ENCODE peak calls at places on chromosomes 5 and 9, in eight cellular contexts. P is stomach, Y is lower leg skin, M is heart left ventricle, Q is prostate gland, V is sigmoid colon, A is spleen, R is breast epithelium. J is an unnamed sample.

GRCh38 chr5:175828676-175829075 is 42.7 kb upstream of the CPLX2 start:
- DNase-seq in A (no peak), V (no peak), Q (no peak), R (no peak), P (no peak), M (no peak), Y (no peak), J (no peak)

GRCh38 chr5:3601060-3601710 is 5.6 kb downstream of the IRX1 start:
- DNase-seq in Y (peak; percentile 71), A (peak; percentile 47), Q (no peak), P (no peak), V (no peak), M (no peak), R (no peak), J (no peak)

GRCh38 chr9:16671591-16672137 is 198.8 kb downstream of the BNC2 start:
- DNase-seq in Y (no peak), V (no peak), M (no peak), R (no peak), P (no peak), A (no peak), Q (no peak), J (no peak)

GRCh38 chr9:135605238-135605781 is 34.0 kb downstream of the GLT6D1 start:
- DNase-seq in Q (peak; percentile 3), R (no peak), A (peak; percentile 72), Y (peak; percentile 67), M (peak; percentile 18), P (peak; percentile 24), V (peak; percentile 42), J (peak; percentile 18)

GRCh38 chr5:112870976-112871375 is 9.9 kb downstream of the SRP19 start:
- DNase-seq in Q (no peak), A (no peak), P (no peak), Y (no peak), R (no peak), M (no peak), V (no peak), J (no peak)

GRCh38 chr5:157345485-157345884 is 79.6 kb downstream of the CYFIP2 start:
- DNase-seq in P (no peak), Y (peak; percentile 40), M (no peak), V (no peak), Q (no peak), R (no peak), A (no peak), J (no peak)

GRCh38 chr5:13508559-13508958 is 435.9 kb downstream of the DNAH5 start:
- DNase-seq in Y (no peak), Q (no peak), M (no peak), A (no peak), R (no peak), V (no peak), P (no peak), J (no peak)

GRCh38 chr9:76379494-76379893 is 14.7 kb downstream of the RFK start:
- DNase-seq in A (no peak), P (peak; percentile 49), Y (no peak), Q (no peak), R (no peak), M (no peak), V (no peak), J (no peak)

GRCh38 chr5:175657593-175658271 is at the start of gene HRH2:
- DNase-seq in V (no peak), A (peak; percentile 89), R (no peak), P (peak; percentile 75), Y (no peak), M (peak; percentile 71), Q (no peak), J (peak; percentile 62)

GRCh38 chr5:76941000-76941399 is 11.8 kb upstream of the CRHBP start:
- DNase-seq in V (no peak), A (no peak), Y (no peak), P (no peak), Q (no peak), R (no peak), M (no peak), J (no peak)

GRCh38 chr9:28841795-28842194 is 1268.5 kb upstream of the C9orf72 start:
- DNase-seq in A (no peak), V (no peak), Y (no peak), P (no peak), M (no peak), Q (no peak), R (no peak), J (no peak)

GRCh38 chr9:126985870-126986498 is 71.4 kb downstream of the RALGPS1 start:
- DNase-seq in P (peak; percentile 84), R (no peak), V (no peak), Y (peak; percentile 90), M (peak; percentile 73), Q (peak; percentile 68), A (peak; percentile 90), J (peak; percentile 60)

GRCh38 chr5:2024986-2025721 is 142.4 kb upstream of the IRX4 start:
- DNase-seq in Y (peak; percentile 72), A (no peak), Q (no peak), M (no peak), P (no peak), R (no peak), V (no peak), J (no peak)

GRCh38 chr5:167072225-167072624 is 1219.2 kb upstream of the WWC1 start:
- DNase-seq in V (no peak), P (no peak), Y (no peak), A (no peak), M (no peak), Q (no peak), R (no peak), J (no peak)

GRCh38 chr5:95895223-95895622 is 66.4 kb downstream of the ELL2 start:
- DNase-seq in V (no peak), Y (no peak), M (no peak), P (no peak), A (no peak), Q (no peak), R (no peak), J (no peak)
- TF ChIP-seq POLR2A in V (no peak), Y (no peak), M (no peak), P (no peak), A (no peak), Q (no peak), R (no peak), J (no peak)

GRCh38 chr5:132257131-132258101 is at the start of gene PDLIM4:
- DNase-seq in P (no peak), Q (peak; percentile 39), V (peak; percentile 81), A (peak; percentile 65), M (no peak), Y (peak; percentile 88), R (no peak), J (peak; percentile 89)
- TF ChIP-seq POLR2A in P (no peak), Q (peak; percentile 75), V (peak; percentile 77), A (no peak), M (no peak), Y (no peak), R (no peak), J (no peak)

GRCh38 chr9:15552641-15553527 is at the start of gene CCDC171:
- DNase-seq in A (peak; percentile 96), V (peak; percentile 98), M (peak; percentile 95), P (peak; percentile 92), R (peak; percentile 91), Y (peak; percentile 98), Q (peak; percentile 92), J (peak; percentile 95)
- TF ChIP-seq POLR2A in A (no peak), V (peak; percentile 23), M (peak; percentile 62), P (no peak), R (no peak), Y (no peak), Q (peak; percentile 77), J (peak; percentile 61)

DNA sequence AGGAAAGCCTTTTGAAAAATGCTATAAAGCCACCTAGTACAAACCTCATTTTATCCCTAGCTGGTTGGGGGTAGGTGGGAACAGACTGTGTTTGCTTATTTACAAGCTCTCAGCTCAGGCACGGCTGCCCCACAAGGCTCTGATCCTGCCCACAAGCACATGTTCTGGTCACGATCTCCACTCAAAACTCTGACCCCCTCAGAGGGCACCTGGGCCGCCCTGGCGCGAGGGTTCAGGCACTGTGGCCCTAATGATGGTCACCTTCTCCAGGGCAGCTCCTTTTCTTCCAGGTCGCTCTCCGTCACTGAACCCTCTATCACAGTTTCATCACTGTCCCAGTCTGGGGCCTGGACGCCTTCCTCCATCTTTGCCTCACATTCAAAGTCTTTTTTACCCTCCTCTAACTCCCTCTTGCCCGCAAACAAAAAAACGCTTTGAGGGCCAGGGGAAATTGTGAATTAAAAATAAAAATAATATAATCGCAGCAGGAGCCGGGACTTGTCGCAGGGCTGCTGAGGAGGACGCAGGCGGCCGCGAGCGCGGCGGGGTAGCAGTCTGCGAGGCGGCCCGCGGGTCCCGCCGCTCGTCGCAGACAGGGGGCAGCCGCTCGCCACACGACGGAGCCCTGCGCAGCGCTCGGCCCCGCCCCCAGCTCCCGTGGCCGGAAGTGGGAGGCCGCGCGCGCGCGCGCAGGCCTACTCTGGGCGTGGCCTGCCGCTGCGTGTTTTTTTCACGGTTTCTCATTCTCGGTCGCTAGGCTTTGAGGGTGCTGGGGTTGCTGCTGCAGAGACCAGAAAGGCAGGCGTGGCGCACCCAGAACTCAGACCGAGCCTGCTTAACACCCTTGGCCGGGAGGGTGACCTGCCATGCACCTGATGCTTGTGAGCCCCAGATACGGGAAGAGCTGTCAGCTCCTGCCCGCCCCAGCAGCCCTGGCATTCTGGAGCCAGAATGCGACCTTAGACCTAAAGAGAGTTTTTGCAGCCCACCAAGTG is at the start of gene ANKRD31:
- DNase-seq in A (peak; percentile 97), Y (peak; percentile 96), R (peak; percentile 77), M (peak; percentile 84), P (peak; percentile 91), V (peak; percentile 90), Q (peak; percentile 72), J (peak; percentile 89)
- TF ChIP-seq POLR2A in A (no peak), Y (no peak), R (no peak), M (peak; percentile 58), P (no peak), V (peak; percentile 12), Q (peak; percentile 47), J (peak; percentile 68)

J was measured in upper lobe of left lung.